ENCODE peak calls at places on chromosomes 2 and 18, in five cellular contexts. Z is Karpas-422, G is trophoblast cell, A is fibroblast of lung, L is MM.1S. X is an unnamed sample.

GRCh38 chr2:168278424-168278888 is 31.1 kb upstream of the STK39 start:
- DNase-seq in L (no peak), G (peak; percentile 64), A (peak; percentile 70), Z (no peak), X (no peak)

GRCh38 chr18:51070545-51070944 is 40.5 kb downstream of the SMAD4 start:
- DNase-seq in G (peak; percentile 82), A (peak; percentile 89), L (no peak), Z (no peak), X (no peak)

GRCh38 chr2:219175928-219176817 is 552 bp downstream of the CNPPD1 start:
- DNase-seq in A (peak; percentile 27), G (peak; percentile 44), Z (peak; percentile 84), L (peak; percentile 30), X (peak; percentile 68)

GRCh38 chr18:77110936-77111335 is 21.6 kb downstream of the MBP start:
- DNase-seq in Z (no peak), G (no peak), L (no peak), A (no peak), X (no peak)

GRCh38 chr2:67399144-67399543 is 2.0 kb downstream of the ETAA1 start:
- DNase-seq in G (no peak), A (no peak), Z (no peak), L (no peak), X (no peak)

GRCh38 chr18:8124232-8125146 is 484.7 kb upstream of the RAB12 start:
- DNase-seq in A (no peak), G (no peak), L (no peak), Z (no peak), X (no peak)

GRCh38 chr2:71786291-71787107 is 333.1 kb downstream of the DYSF start:
- DNase-seq in A (no peak), L (no peak), G (no peak), Z (no peak), X (no peak)

GRCh38 chr2:4673025-4673489 is 969.7 kb downstream of the DCDC2C start:
- DNase-seq in Z (no peak), G (peak; percentile 83), A (peak; percentile 1), L (no peak), X (no peak)

GRCh38 chr2:65199891-65200290 is 27.7 kb upstream of the ACTR2 start:
- DNase-seq in G (no peak), L (no peak), A (no peak), Z (no peak), X (no peak)

GRCh38 chr18:66495844-66496243 is 108.0 kb downstream of the CDH19 start:
- DNase-seq in L (peak; percentile 73), A (peak; percentile 33), Z (peak; percentile 82), G (peak; percentile 64), X (peak; percentile 1)

GRCh38 chr2:134457765-134458202 is 203.9 kb downstream of the MGAT5 start:
- DNase-seq in Z (no peak), G (peak; percentile 40), L (no peak), A (no peak), X (no peak)

GRCh38 chr18:58362027-58362575 is 266.8 kb downstream of the ALPK2 start:
- DNase-seq in Z (no peak), G (peak; percentile 41), A (peak; percentile 94), L (no peak), X (no peak)

GRCh38 chr2:143852748-143853147 is 667.2 kb downstream of the ZEB2 start:
- DNase-seq in A (no peak), G (no peak), L (no peak), Z (no peak), X (peak; percentile 29)

GRCh38 chr2:168118733-168119518 is 128.5 kb downstream of the STK39 start:
- DNase-seq in Z (peak; percentile 94), A (peak; percentile 88), L (peak; percentile 80), G (peak; percentile 88), X (peak; percentile 77)

GRCh38 chr2:211144078-211144477 is 587.7 kb downstream of the CPS1 start:
- DNase-seq in A (peak; percentile 51), Z (no peak), G (no peak), L (no peak), X (no peak)

GRCh38 chr2:142140434-142140845 is 9.6 kb upstream of the LRP1B start:
- DNase-seq in A (peak; percentile 57), L (peak; percentile 43), Z (peak; percentile 79), G (peak; percentile 47), X (peak; percentile 33)

GRCh38 chr18:77115461-77115907 is 17.1 kb downstream of the MBP start:
- DNase-seq in A (no peak), L (no peak), Z (no peak), G (no peak), X (no peak)

GRCh38 chr18:58192519-58192918 is 148.5 kb downstream of the NEDD4L start:
- DNase-seq in Z (no peak), G (no peak), A (no peak), L (no peak), X (no peak)

GRCh38 chr18:29184654-29185053 is 1007.7 kb upstream of the CDH2 start:
- DNase-seq in L (no peak), Z (no peak), G (no peak), A (peak; percentile 41), X (no peak)

GRCh38 chr2:625415-626135 is 51.6 kb downstream of the TMEM18 start:
- DNase-seq in Z (no peak), A (no peak), G (no peak), L (no peak), X (no peak)

GRCh38 chr18:23542471-23542870 is 39.2 kb downstream of the RMC1 start:
- DNase-seq in A (no peak), L (no peak), Z (no peak), G (no peak), X (no peak)

GRCh38 chr2:80154231-80154915 is 150.2 kb downstream of the LRRTM1 start:
- DNase-seq in G (no peak), A (no peak), L (no peak), Z (no peak), X (no peak)

GRCh38 chr2:217691920-217692666 is 310.7 kb downstream of the TNS1 start:
- DNase-seq in A (peak; percentile 17), L (no peak), G (peak; percentile 74), Z (no peak), X (no peak)

GRCh38 chr2:72576459-72576858 is 249.4 kb downstream of the EXOC6B start:
- DNase-seq in L (no peak), Z (no peak), G (no peak), A (no peak), X (no peak)

GRCh38 chr2:125471963-125472362 is 1184.0 kb upstream of the GYPC start:
- DNase-seq in L (peak; percentile 53), Z (peak; percentile 52), G (peak; percentile 15), A (peak; percentile 49), X (no peak)

GRCh38 chr2:47002480-47003381 is 87.1 kb upstream of the MCFD2 start:
- DNase-seq in A (peak; percentile 49), G (peak; percentile 44), L (no peak), Z (no peak), X (no peak)

GRCh38 chr2:45845566-45845965 is 194.1 kb downstream of the PRKCE start:
- DNase-seq in G (no peak), A (no peak), Z (peak; percentile 58), L (no peak), X (no peak)

GRCh38 chr18:1177232-1177631 is 272.6 kb downstream of the ADCYAP1 start:
- DNase-seq in G (no peak), A (no peak), Z (no peak), L (no peak), X (no peak)

GRCh38 chr18:74353169-74353775 is 37.6 kb downstream of the C18orf63 start:
- DNase-seq in L (peak; percentile 77), A (peak; percentile 75), G (peak; percentile 67), Z (peak; percentile 83), X (peak; percentile 12)

GRCh38 chr2:172906401-172906811 is 169.2 kb upstream of the MAP3K20 start:
- DNase-seq in A (no peak), L (no peak), Z (no peak), G (no peak), X (no peak)

DNA sequence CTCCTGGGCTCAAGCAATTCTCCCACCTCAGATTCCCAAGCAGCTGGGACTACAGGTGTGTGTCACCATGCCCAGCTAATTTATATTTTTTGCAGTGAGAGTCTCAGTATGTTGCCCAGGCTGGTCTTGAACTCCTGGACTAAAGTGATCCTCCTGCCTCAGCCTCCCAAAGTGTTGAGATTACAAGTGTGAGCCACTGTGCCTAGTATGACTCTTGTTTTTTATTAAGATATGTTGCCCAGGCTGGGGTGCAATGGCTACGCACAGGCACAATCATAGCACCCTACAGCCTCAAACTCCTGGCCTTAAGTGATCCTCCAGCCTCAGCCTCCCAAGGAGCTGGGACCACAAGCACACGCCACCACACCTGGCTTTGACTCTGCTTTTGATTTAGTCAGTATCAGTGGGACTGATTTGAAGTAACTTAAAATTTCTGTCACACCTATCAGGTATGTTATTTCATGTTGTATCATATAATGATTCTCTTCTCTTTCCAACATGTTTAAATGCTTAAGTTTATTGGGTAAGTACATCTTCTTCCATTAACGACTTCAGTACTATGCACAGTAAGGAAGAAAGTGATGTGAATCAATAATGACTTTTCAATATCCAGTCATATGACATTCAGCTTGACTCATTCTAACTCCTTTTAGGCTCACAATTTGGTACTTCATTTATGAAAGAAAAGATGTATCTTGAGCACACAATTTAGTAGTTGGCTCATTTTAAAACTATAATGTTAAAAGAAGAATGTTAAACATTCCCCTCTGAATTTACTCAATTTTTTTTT is 6.3 kb downstream of the PPP4R3B start:
- DNase-seq in L (no peak), G (no peak), A (no peak), Z (peak; percentile 42), X (no peak)
- H3K36me3 ChIP-seq in L (no peaks in the 10 kb centered on the region), G (peaks cover 12% of the 10 kb centered on the region), A (peaks cover 3% of the 10 kb centered on the region), Z (peaks cover 45% of the 10 kb centered on the region), X (peaks cover 56% of the 10 kb centered on the region)

GRCh38 chr2:111945444-111946293 is 47.3 kb downstream of the MERTK start:
- DNase-seq in A (no peak), L (peak; percentile 21), Z (no peak), G (peak; percentile 23), X (no peak)
- H3K4me2 ChIP-seq in A (peak overlapping the region; percentile 15), L (peak overlapping the region; percentile 58), Z (no peak overlapping the region), G (no peak overlapping the region), X (no peak overlapping the region)

DNA sequence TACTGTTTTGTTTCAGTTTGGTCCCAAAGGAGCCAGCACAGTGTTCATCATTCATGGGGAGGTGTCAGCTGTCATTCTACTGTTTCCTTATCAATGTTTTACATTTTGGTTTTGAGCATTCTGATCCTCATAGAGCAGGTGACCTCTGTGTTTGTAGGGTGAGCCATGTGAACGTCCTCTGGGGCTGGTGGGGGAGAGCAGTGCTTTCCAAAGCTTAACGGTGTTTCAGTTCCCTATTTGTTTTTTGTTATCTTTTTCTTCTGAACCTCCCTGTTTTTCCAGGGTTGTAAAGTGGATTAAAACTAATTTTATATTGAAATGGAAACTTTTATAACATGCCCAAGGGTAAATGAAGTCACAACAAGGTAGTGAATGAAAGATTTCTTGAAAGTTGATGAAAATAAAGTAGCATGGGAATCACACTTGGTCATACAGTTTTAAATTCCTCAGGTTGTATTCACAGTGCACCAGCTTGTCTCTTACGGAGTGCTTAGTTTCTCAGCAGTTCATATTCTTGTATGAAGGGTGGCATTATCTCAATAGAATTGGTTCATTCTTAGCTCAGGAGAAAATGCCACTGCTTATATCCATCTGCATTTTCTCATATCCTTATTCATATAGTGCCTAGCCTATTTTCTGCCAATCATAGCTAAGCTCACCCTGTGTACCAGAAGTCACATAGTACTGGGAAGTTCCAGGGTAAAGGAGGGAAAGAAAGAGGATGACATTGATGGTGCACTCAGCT is 54.5 kb downstream of the MAP4K4 start:
- DNase-seq in A (no peak), G (no peak), Z (peak; percentile 24), L (no peak), X (peak; percentile 78)
- H3K36me3 ChIP-seq in A (no peaks in the 10 kb centered on the region), G (no peaks in the 10 kb centered on the region), Z (no peaks in the 10 kb centered on the region), L (no peaks in the 10 kb centered on the region), X (peaks cover 11% of the 10 kb centered on the region)

DNA sequence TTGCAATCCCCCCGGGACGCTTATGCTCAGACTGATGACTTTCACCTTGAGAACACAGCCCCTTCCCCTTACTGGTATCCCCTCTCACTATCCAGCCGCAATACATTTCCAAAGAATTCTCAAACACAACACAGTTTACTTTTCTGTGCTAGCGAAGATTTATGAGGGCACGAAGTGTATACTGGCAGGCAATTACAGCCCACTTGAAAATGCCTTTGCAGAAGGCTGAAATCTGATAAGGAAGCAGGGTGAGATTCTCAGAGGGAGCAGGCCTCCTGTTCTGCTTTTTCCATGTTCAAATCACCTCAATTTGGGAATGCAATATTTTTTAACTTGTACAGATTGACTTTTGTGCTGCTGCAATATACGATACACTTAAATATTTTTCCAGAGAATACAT is 262.2 kb downstream of the EPHA4 start:
- DNase-seq in Z (no peak), G (no peak), A (no peak), L (no peak), X (no peak)
- H3K4me2 ChIP-seq in Z (peak overlapping the region; percentile 34), G (no peak overlapping the region), A (no peak overlapping the region), L (no peak overlapping the region), X (no peak overlapping the region)